ENCODE peak calls at places on chromosomes 2 and 18, in seven cellular contexts. L is neural crest cell, U is BJ, F is choroid plexus epithelial cell, M is Calu3, T is kidney, W is right lobe of liver. Y is an unnamed sample.
A peak's percentile ranks its signal among the peaks of the same experiment; 100 is the strongest.

GRCh38 chr2:237896507-237896892 is 37.1 kb downstream of the RAMP1 start:
- DNase-seq in W (no peak), L (no peak), T (no peak), U (no peak), M (no peak), F (peak; percentile 46), Y (no peak)

GRCh38 chr2:68594674-68595492 is 48.5 kb upstream of the PROKR1 start:
- DNase-seq in T (no peak), M (peak; percentile 53), F (peak; percentile 71), W (peak; percentile 34), L (peak; percentile 24), U (peak; percentile 2), Y (no peak)

GRCh38 chr2:185044323-185044874 is 446.1 kb downstream of the ZNF804A start:
- DNase-seq in M (no peak), F (no peak), L (no peak), T (peak; percentile 22), U (no peak), W (no peak), Y (no peak)

GRCh38 chr2:221289389-221289788 is 282.7 kb downstream of the EPHA4 start:
- DNase-seq in W (no peak), T (no peak), L (no peak), U (peak; percentile 22), M (no peak), F (no peak), Y (no peak)

GRCh38 chr2:154740360-154740759 is 41.9 kb downstream of the KCNJ3 start:
- DNase-seq in U (no peak), M (no peak), W (no peak), T (no peak), L (no peak), F (no peak), Y (no peak)

GRCh38 chr2:230902180-230902899 is 22.7 kb downstream of the GPR55 start:
- DNase-seq in T (no peak), U (no peak), W (no peak), L (peak; percentile 40), F (peak; percentile 86), M (peak; percentile 50), Y (no peak)

GRCh38 chr2:58634653-58635347 is 393.7 kb upstream of the FANCL start:
- DNase-seq in L (no peak), M (peak; percentile 19), U (no peak), F (peak; percentile 55), T (no peak), W (no peak), Y (no peak)

GRCh38 chr2:31060397-31060796 is 77.8 kb downstream of the GALNT14 start:
- DNase-seq in F (no peak), U (no peak), L (no peak), T (peak; percentile 65), M (peak; percentile 38), W (no peak), Y (no peak)

GRCh38 chr18:33113421-33113820 is 327.1 kb downstream of the CCDC178 start:
- DNase-seq in F (no peak), T (no peak), W (no peak), M (no peak), L (no peak), U (no peak), Y (no peak)

GRCh38 chr18:33116376-33116775 is 324.1 kb downstream of the CCDC178 start:
- DNase-seq in U (no peak), M (peak; percentile 79), L (no peak), F (peak; percentile 40), W (no peak), T (peak; percentile 67), Y (peak; percentile 40)

GRCh38 chr18:33115476-33115875 is 325.0 kb downstream of the CCDC178 start:
- DNase-seq in U (no peak), F (no peak), L (no peak), T (peak; percentile 53), M (peak; percentile 40), W (no peak), Y (no peak)

GRCh38 chr18:33115917-33116316 is 324.6 kb downstream of the CCDC178 start:
- DNase-seq in M (peak; percentile 8), F (no peak), L (no peak), U (no peak), W (no peak), T (no peak), Y (no peak)

GRCh38 chr18:33114749-33115148 is 325.8 kb downstream of the CCDC178 start:
- DNase-seq in U (no peak), M (no peak), L (no peak), F (no peak), T (no peak), W (no peak), Y (no peak)
- TF ChIP-seq CTCF in U (no peak), M (no peak), L (no peak), F (no peak), T (no peak), W (no peak), Y (no peak)

GRCh38 chr2:61906187-61906470 is 655 bp downstream of the COMMD1 start:
- DNase-seq in F (no peak), W (no peak), M (no peak), L (no peak), T (no peak), U (no peak), Y (no peak)

GRCh38 chr2:61910603-61911002 is 5.1 kb downstream of the COMMD1 start:
- DNase-seq in L (no peak), W (no peak), U (no peak), F (peak; percentile 30), M (peak; percentile 24), T (no peak), Y (no peak)

GRCh38 chr2:61905372-61906186 is at the start of gene COMMD1:
- DNase-seq in M (peak; percentile 79), L (peak; percentile 65), U (peak; percentile 17), F (peak; percentile 72), W (peak; percentile 88), T (peak; percentile 93), Y (no peak)

DNA sequence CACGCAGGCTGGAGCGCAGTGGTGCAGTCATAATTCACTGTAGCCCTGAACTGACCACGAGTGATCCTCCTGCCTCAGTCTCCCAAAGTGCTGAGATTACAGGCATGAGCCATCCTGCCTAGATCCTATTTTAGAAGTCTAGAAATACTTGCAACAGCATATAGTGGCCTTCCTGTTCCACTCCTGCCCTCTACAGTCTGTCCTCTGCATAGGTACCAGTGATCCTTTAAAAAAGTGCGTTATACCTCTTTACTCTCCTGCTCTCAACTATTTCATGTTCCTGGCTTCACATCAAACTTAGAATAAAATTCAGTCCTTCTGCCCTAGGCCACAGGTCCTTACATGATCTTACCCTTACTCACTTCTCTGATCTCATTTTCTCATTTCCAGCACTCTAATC is 6.0 kb downstream of the COMMD1 start:
- DNase-seq in U (no peak), F (peak; percentile 25), W (no peak), L (no peak), T (no peak), M (no peak), Y (no peak)
- TF ChIP-seq CTCF in U (no peak), F (peak; percentile 40), W (peak; percentile 28), L (peak; percentile 32), T (peak; percentile 9), M (no peak), Y (peak; percentile 48)

DNA sequence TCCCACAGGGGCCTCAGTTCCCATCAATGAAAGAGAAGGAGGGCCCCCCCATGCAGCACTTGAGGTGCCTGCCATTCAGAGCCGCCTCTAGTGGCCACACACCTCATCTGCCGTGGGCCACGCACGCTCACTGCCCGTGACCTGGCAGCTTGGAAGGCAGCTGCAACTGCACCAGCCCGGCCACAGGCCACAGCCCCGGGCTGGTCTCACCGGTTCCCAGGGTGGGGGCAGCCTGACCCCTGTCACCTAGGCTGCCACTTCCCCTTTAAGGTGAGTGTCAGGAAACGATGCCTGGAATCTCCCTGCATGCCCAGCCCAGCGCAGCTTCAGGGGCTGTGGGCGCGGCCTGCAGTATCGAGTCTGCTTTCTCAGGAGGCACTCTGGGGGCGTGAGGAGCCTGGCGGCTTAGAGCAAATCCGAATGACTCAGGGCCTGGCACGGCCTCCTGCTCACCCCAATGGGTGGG is 2.6 kb downstream of the MAB21L4 start:
- DNase-seq in F (no peak), U (no peak), T (peak; percentile 91), M (peak; percentile 39), L (no peak), W (no peak), Y (no peak)
- TF ChIP-seq CTCF in F (no peak), U (no peak), T (no peak), M (no peak), L (peak; percentile 43), W (no peak), Y (no peak)

DNA sequence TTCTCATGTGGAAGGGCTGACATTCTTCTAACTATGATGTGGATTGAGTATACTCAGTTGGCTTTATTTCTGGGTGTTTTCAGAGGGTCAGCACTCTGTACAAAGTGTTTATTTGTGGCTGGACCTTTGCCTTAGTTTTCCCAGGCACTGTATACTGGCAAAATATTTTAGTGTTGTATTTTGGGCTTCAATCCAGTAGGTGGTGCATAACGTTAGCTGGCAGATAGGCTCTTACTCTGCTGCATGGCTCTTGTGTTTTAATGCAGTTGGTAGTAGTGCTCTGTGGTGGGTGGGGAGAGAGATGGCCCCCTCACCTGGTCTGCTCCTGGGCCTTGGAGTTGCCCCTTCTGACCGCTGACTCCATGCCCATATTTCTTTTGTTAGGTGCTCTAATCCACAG is 75.6 kb upstream of the REG3A start:
- DNase-seq in L (no peak), W (no peak), M (no peak), T (no peak), U (no peak), F (no peak), Y (no peak)
- TF ChIP-seq CTCF in L (peak; percentile 37), W (peak; percentile 22), M (no peak), T (no peak), U (no peak), F (no peak), Y (peak; percentile 41)

GRCh38 chr2:242051440-242051839 is 181.9 kb downstream of the RTP5 start:
- DNase-seq in W (no peak), M (no peak), T (no peak), U (no peak), F (no peak), L (no peak), Y (no peak)

GRCh38 chr2:242053921-242054320 is 184.4 kb downstream of the RTP5 start:
- DNase-seq in U (no peak), F (no peak), L (no peak), M (no peak), W (no peak), T (no peak), Y (peak; percentile 67)

GRCh38 chr2:242054406-242054805 is 184.9 kb downstream of the RTP5 start:
- DNase-seq in T (no peak), U (no peak), L (no peak), F (no peak), W (no peak), M (no peak), Y (peak; percentile 22)

GRCh38 chr2:242054881-242055801 is 185.6 kb downstream of the RTP5 start:
- DNase-seq in L (no peak), F (no peak), M (no peak), U (no peak), W (no peak), T (no peak), Y (peak; percentile 86)

DNA sequence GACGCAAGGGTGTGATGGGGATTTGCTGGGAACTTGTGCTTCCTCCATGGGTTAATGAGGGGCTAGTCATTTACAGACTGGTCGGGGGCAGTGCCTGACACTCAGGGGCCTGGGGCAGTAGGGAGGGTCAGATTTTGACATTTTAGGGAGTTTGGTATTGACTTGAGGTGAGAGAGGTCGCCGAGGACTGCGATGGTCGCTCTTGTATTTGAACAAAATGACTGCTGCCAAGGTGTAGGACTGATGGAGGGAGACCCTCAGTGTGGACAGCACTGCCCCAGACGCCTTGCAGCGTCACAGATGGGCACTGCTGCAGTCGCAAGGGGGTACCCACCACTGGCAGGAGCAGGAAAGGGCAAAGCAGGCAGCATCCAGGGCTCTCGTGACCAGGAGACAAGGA is 182.9 kb downstream of the RTP5 start:
- DNase-seq in M (no peak), T (no peak), F (no peak), W (no peak), L (no peak), U (no peak), Y (peak; percentile 50)
- TF ChIP-seq CTCF in M (no peak), T (no peak), F (no peak), W (no peak), L (no peak), U (no peak), Y (no peak)

GRCh38 chr2:55063226-55063625 is 13.0 kb upstream of the RTN4 start:
- DNase-seq in L (no peak), T (no peak), W (no peak), M (no peak), F (no peak), U (no peak), Y (no peak)
- TF ChIP-seq CTCF in L (no peak), T (no peak), W (no peak), M (no peak), F (no peak), U (no peak), Y (no peak)

Y was measured in chondrocyte.